ENCODE peak calls at places on chromosomes 7 and 10, in six cellular contexts. One of them, this sample, is unnamed.

GRCh38 chr10:109007514-109007913 is 915.8 kb downstream of the XPNPEP1 start:
- DNase-seq in AG09319: no peak
- DNase-seq in OCI-LY7: no peak
- DNase-seq in bronchial epithelial cell: no peak
- DNase-seq in K562: no peak
- DNase-seq in mammary epithelial cell: no peak
- DNase-seq in this sample: no peak

GRCh38 chr7:117399820-117400422 is 27.4 kb downstream of the ASZ1 start:
- DNase-seq in K562: no peak
- DNase-seq in mammary epithelial cell: no peak
- DNase-seq in AG09319: no peak
- DNase-seq in OCI-LY7: no peak
- DNase-seq in bronchial epithelial cell: peak; percentile 26
- DNase-seq in this sample: no peak

GRCh38 chr10:91076991-91077548 is 143.4 kb upstream of the PCGF5 start:
- DNase-seq in OCI-LY7: no peak
- DNase-seq in bronchial epithelial cell: no peak
- DNase-seq in AG09319: no peak
- DNase-seq in K562: no peak
- DNase-seq in mammary epithelial cell: no peak
- DNase-seq in this sample: no peak

GRCh38 chr7:81267508-81267907 is 348.7 kb upstream of the SEMA3C start:
- DNase-seq in AG09319: no peak
- DNase-seq in bronchial epithelial cell: peak; percentile 98
- DNase-seq in mammary epithelial cell: peak; percentile 97
- DNase-seq in K562: no peak
- DNase-seq in OCI-LY7: no peak
- DNase-seq in this sample: peak; percentile 96

GRCh38 chr7:143408686-143409551 is at the start of gene EPHA1:
- DNase-seq in bronchial epithelial cell: peak; percentile 88
- DNase-seq in K562: peak; percentile 91
- DNase-seq in mammary epithelial cell: peak; percentile 82
- DNase-seq in OCI-LY7: no peak
- DNase-seq in AG09319: no peak
- DNase-seq in this sample: peak; percentile 86

GRCh38 chr10:88728107-88728763 is 22.2 kb downstream of the LIPK start:
- DNase-seq in bronchial epithelial cell: no peak
- DNase-seq in mammary epithelial cell: peak; percentile 3
- DNase-seq in AG09319: no peak
- DNase-seq in K562: peak; percentile 9
- DNase-seq in OCI-LY7: peak; percentile 15
- DNase-seq in this sample: peak; percentile 1

GRCh38 chr10:32877915-32878314 is 80.1 kb downstream of the ITGB1 start:
- DNase-seq in AG09319: no peak
- DNase-seq in mammary epithelial cell: no peak
- DNase-seq in bronchial epithelial cell: no peak
- DNase-seq in OCI-LY7: no peak
- DNase-seq in K562: no peak
- DNase-seq in this sample: no peak

GRCh38 chr7:87001214-87001613 is 58.2 kb downstream of the ELAPOR2 start:
- DNase-seq in mammary epithelial cell: peak; percentile 2
- DNase-seq in OCI-LY7: no peak
- DNase-seq in K562: no peak
- DNase-seq in bronchial epithelial cell: peak; percentile 57
- DNase-seq in AG09319: no peak
- DNase-seq in this sample: peak; percentile 31

GRCh38 chr7:102446387-102447156 is 13.2 kb downstream of the ORAI2 start:
- DNase-seq in K562: no peak
- DNase-seq in bronchial epithelial cell: no peak
- DNase-seq in mammary epithelial cell: no peak
- DNase-seq in AG09319: no peak
- DNase-seq in OCI-LY7: peak; percentile 94
- DNase-seq in this sample: no peak

GRCh38 chr7:136023134-136023869 is 46.1 kb upstream of the MTPN start:
- DNase-seq in AG09319: no peak
- DNase-seq in mammary epithelial cell: no peak
- DNase-seq in K562: no peak
- DNase-seq in bronchial epithelial cell: peak; percentile 27
- DNase-seq in OCI-LY7: no peak
- DNase-seq in this sample: no peak

GRCh38 chr7:66296555-66296954 is 91.4 kb downstream of the TPST1 start:
- DNase-seq in mammary epithelial cell: peak; percentile 42
- DNase-seq in bronchial epithelial cell: peak; percentile 76
- DNase-seq in K562: no peak
- DNase-seq in OCI-LY7: no peak
- DNase-seq in AG09319: no peak
- DNase-seq in this sample: peak; percentile 9

GRCh38 chr7:2037805-2038635 is 194.7 kb downstream of the MAD1L1 start:
- DNase-seq in K562: no peak
- DNase-seq in OCI-LY7: peak; percentile 47
- DNase-seq in mammary epithelial cell: no peak
- DNase-seq in AG09319: peak; percentile 30
- DNase-seq in bronchial epithelial cell: no peak
- DNase-seq in this sample: no peak

GRCh38 chr10:3085785-3086567 is 18.6 kb downstream of the PFKP start:
- DNase-seq in mammary epithelial cell: no peak
- DNase-seq in AG09319: no peak
- DNase-seq in K562: no peak
- DNase-seq in bronchial epithelial cell: no peak
- DNase-seq in OCI-LY7: no peak
- DNase-seq in this sample: no peak
- TF ChIP-seq CTCF in mammary epithelial cell: no peak
- TF ChIP-seq CTCF in AG09319: no peak
- TF ChIP-seq CTCF in K562: no peak
- TF ChIP-seq CTCF in bronchial epithelial cell: no peak
- TF ChIP-seq CTCF in OCI-LY7: no peak
- TF ChIP-seq CTCF in this sample: no peak

GRCh38 chr7:45116048-45116447 is 4.6 kb upstream of the TBRG4 start:
- DNase-seq in AG09319: no peak
- DNase-seq in K562: no peak
- DNase-seq in mammary epithelial cell: no peak
- DNase-seq in bronchial epithelial cell: no peak
- DNase-seq in OCI-LY7: no peak
- DNase-seq in this sample: no peak

GRCh38 chr7:45107356-45107755 is 4.1 kb downstream of the TBRG4 start:
- DNase-seq in OCI-LY7: no peak
- DNase-seq in K562: no peak
- DNase-seq in bronchial epithelial cell: no peak
- DNase-seq in mammary epithelial cell: no peak
- DNase-seq in AG09319: no peak
- DNase-seq in this sample: no peak

GRCh38 chr7:45112648-45113047 is 1.2 kb upstream of the TBRG4 start:
- DNase-seq in K562: no peak
- DNase-seq in bronchial epithelial cell: no peak
- DNase-seq in OCI-LY7: no peak
- DNase-seq in AG09319: no peak
- DNase-seq in mammary epithelial cell: no peak
- DNase-seq in this sample: no peak

GRCh38 chr7:45108863-45109262 is 2.6 kb downstream of the TBRG4 start:
- DNase-seq in K562: no peak
- DNase-seq in mammary epithelial cell: no peak
- DNase-seq in bronchial epithelial cell: no peak
- DNase-seq in OCI-LY7: no peak
- DNase-seq in AG09319: no peak
- DNase-seq in this sample: no peak

DNA sequence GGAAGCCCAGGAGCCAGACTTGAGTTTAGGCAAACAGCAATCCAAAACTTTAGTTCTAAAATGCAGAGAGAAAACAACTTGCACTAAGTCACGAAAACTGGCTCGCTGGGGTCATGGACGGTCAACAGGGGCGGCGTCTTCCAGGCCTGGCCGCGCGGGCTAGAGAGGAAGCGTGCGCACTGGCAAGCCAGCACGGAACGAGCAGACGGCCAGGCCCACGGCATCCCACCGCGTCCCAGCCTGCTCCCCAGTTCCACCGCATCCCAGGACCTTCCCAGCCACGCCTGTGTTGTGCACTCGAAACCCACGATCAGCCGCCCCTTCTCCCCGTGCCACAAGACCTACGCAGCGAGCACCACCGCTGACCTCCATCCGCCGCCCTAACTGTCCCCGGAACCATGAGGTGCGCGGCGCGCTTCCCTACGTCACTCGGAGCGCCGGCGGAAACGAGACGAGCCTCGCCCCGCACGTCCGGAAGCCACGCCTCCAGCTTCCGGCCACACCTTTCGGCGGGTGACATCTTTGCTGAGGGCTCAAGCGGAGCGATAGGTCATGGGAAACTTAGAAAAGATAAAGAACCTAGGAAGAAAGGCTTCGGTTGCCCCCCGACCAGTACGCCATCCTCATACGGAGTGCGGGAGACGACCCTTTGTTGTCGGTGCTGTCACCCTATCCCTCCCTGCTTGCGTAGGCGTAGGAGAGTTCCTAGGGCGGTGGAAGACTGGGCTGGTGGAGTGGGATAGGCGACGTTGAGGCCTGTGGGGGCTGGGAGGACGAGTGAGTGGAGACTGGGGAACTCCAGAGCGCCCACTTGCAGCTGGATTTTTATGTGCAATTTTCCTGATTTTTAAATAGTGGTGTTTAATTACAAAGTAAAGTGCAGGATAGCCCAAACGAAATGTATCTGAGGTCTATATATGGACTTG is at the start of gene TBRG4:
- DNase-seq in K562: peak; percentile 89
- DNase-seq in mammary epithelial cell: peak; percentile 92
- DNase-seq in bronchial epithelial cell: peak; percentile 85
- DNase-seq in AG09319: peak; percentile 73
- DNase-seq in OCI-LY7: peak; percentile 97
- DNase-seq in this sample: peak; percentile 94
- TF ChIP-seq CTCF in K562: peak; percentile 68
- TF ChIP-seq CTCF in mammary epithelial cell: no peak
- TF ChIP-seq CTCF in bronchial epithelial cell: peak; percentile 21
- TF ChIP-seq CTCF in AG09319: peak; percentile 47
- TF ChIP-seq CTCF in OCI-LY7: peak; percentile 77
- TF ChIP-seq CTCF in this sample: no peak

GRCh38 chr10:30898964-30899363 is 132.7 kb downstream of the ZNF438 start:
- DNase-seq in K562: no peak
- DNase-seq in bronchial epithelial cell: no peak
- DNase-seq in AG09319: no peak
- DNase-seq in mammary epithelial cell: no peak
- DNase-seq in OCI-LY7: no peak
- DNase-seq in this sample: no peak

GRCh38 chr10:30894221-30894620 is 137.4 kb downstream of the ZNF438 start:
- DNase-seq in K562: no peak
- DNase-seq in AG09319: no peak
- DNase-seq in bronchial epithelial cell: no peak
- DNase-seq in mammary epithelial cell: no peak
- DNase-seq in OCI-LY7: no peak
- DNase-seq in this sample: no peak

GRCh38 chr10:30893208-30893607 is 138.5 kb downstream of the ZNF438 start:
- DNase-seq in mammary epithelial cell: no peak
- DNase-seq in K562: no peak
- DNase-seq in OCI-LY7: no peak
- DNase-seq in AG09319: no peak
- DNase-seq in bronchial epithelial cell: no peak
- DNase-seq in this sample: no peak

GRCh38 chr10:30897547-30897946 is 134.1 kb downstream of the ZNF438 start:
- DNase-seq in AG09319: no peak
- DNase-seq in K562: no peak
- DNase-seq in bronchial epithelial cell: no peak
- DNase-seq in OCI-LY7: no peak
- DNase-seq in mammary epithelial cell: no peak
- DNase-seq in this sample: no peak

DNA sequence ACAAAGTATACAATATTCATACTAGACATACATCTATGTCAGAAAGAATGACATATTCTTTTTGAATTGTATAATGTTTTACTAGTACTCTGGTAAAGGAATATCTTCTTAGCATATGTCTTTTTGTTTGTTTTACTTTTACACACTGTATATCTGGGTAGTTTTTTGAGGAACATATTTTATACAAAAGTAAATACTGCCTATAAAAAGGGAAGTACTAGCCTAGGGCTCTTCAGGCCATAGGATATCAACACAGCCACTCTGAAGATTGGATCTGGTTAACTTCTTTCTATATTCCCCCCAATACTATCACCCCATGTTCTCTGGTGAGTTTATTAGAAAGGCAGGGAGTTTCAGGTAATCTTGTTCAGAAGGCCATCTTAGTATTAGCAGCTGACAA is 134.6 kb downstream of the ZNF438 start:
- DNase-seq in bronchial epithelial cell: no peak
- DNase-seq in OCI-LY7: no peak
- DNase-seq in K562: no peak
- DNase-seq in mammary epithelial cell: no peak
- DNase-seq in AG09319: no peak
- DNase-seq in this sample: no peak
- TF ChIP-seq CTCF in bronchial epithelial cell: no peak
- TF ChIP-seq CTCF in OCI-LY7: no peak
- TF ChIP-seq CTCF in K562: no peak
- TF ChIP-seq CTCF in mammary epithelial cell: no peak
- TF ChIP-seq CTCF in AG09319: no peak
- TF ChIP-seq CTCF in this sample: no peak

GRCh38 chr7:98754041-98754479 is 115.8 kb downstream of the TMEM130 start:
- DNase-seq in mammary epithelial cell: no peak
- DNase-seq in AG09319: no peak
- DNase-seq in K562: no peak
- DNase-seq in OCI-LY7: peak; percentile 53
- DNase-seq in bronchial epithelial cell: no peak
- DNase-seq in this sample: no peak

GRCh38 chr7:98753176-98753575 is 116.6 kb downstream of the TMEM130 start:
- DNase-seq in AG09319: no peak
- DNase-seq in bronchial epithelial cell: no peak
- DNase-seq in mammary epithelial cell: no peak
- DNase-seq in OCI-LY7: no peak
- DNase-seq in K562: no peak
- DNase-seq in this sample: no peak

GRCh38 chr7:98758157-98758556 is 111.7 kb downstream of the TMEM130 start:
- DNase-seq in bronchial epithelial cell: no peak
- DNase-seq in mammary epithelial cell: no peak
- DNase-seq in K562: no peak
- DNase-seq in OCI-LY7: no peak
- DNase-seq in AG09319: no peak
- DNase-seq in this sample: no peak

GRCh38 chr7:98760201-98760651 is 109.6 kb downstream of the TMEM130 start:
- DNase-seq in K562: no peak
- DNase-seq in mammary epithelial cell: no peak
- DNase-seq in AG09319: no peak
- DNase-seq in bronchial epithelial cell: no peak
- DNase-seq in OCI-LY7: no peak
- DNase-seq in this sample: peak; percentile 52

DNA sequence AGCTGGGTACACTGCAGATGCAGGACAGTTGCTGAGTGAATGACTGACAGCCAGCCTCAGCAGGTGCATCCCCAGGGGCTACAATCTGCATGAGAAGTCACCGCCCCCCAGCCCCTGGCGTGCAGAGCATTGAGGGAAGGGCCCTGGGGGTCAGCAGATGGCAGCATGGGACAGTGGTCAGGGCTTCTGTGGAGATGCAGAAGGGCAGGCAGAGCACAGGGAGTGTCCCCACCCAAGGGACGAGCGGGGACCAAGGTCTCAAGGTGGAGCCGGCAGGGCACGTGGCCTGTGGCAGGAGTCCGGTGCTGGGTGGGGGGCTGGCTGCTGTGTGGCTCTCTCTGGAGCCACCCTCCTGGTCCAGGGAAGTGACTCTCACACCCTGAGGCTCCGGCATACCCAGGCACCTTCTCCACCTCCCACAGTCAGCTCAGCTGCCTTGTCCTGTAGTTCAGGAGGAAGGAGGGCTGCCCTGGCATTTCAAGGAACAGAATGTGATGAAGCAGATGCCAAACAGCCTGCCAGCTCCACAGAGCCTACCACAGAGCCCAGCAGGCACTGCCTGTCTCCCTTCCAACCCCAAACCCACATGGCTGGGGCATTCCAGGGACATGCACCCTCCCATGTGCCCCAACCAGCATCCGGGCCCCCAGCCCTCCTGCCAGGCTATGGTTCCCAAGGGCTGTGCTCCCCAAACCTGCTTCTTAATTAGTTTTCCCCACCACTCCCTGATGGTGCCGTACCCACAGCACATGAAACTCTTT is 114.5 kb downstream of the TMEM130 start:
- DNase-seq in K562: no peak
- DNase-seq in AG09319: no peak
- DNase-seq in mammary epithelial cell: no peak
- DNase-seq in OCI-LY7: no peak
- DNase-seq in bronchial epithelial cell: no peak
- DNase-seq in this sample: no peak
- TF ChIP-seq CTCF in K562: peak; percentile 35
- TF ChIP-seq CTCF in AG09319: no peak
- TF ChIP-seq CTCF in mammary epithelial cell: no peak
- TF ChIP-seq CTCF in OCI-LY7: no peak
- TF ChIP-seq CTCF in bronchial epithelial cell: no peak
- TF ChIP-seq CTCF in this sample: no peak